ENCODE peak calls at places on chromosomes 7 and 10, in six cellular contexts. Z is stomach; G is thyroid gland; L is CD8-positive, alpha-beta memory T cell; U is GM23248; S is IMR-90. Q is an unnamed sample.

GRCh38 chr7:33050425-33051318 is 11.9 kb downstream of the NT5C3A start:
- DNase-seq in Z (no peak), G (no peak), L (peak), U (peak), S (peak), Q (no peak)

GRCh38 chr10:120424198-120424464 is 32.9 kb upstream of the PLPP4 start:
- DNase-seq in Z (no peak), G (no peak), L (no peak), U (no peak), S (no peak), Q (no peak)

GRCh38 chr10:23094786-23095403 is 484 bp upstream of the MSRB2 start:
- DNase-seq in Z (no peak), G (no peak), L (peak), U (no peak), S (peak), Q (no peak)

GRCh38 chr10:79262131-79262530 is 85.1 kb upstream of the PPIF start:
- DNase-seq in Z (no peak), G (no peak), L (no peak), U (no peak), S (no peak), Q (no peak)

GRCh38 chr10:71265201-71265575 is 52.8 kb downstream of the UNC5B start:
- DNase-seq in Z (no peak), G (no peak), L (no peak), U (no peak), S (no peak), Q (no peak)

GRCh38 chr7:50621206-50621605 is 56.0 kb upstream of the DDC start:
- DNase-seq in Z (no peak), G (no peak), L (no peak), U (no peak), S (no peak), Q (no peak)

GRCh38 chr10:105925045-105925785 is 1239.3 kb downstream of the SORCS1 start:
- DNase-seq in Z (no peak), G (no peak), L (no peak), U (no peak), S (no peak), Q (peak)

GRCh38 chr10:21183025-21183424 is 285.9 kb upstream of the NEBL start:
- DNase-seq in Z (no peak), G (no peak), L (no peak), U (no peak), S (no peak), Q (no peak)

GRCh38 chr7:65722361-65722792 is 150.5 kb upstream of the VKORC1L1 start:
- DNase-seq in Z (peak), G (peak), L (peak), U (peak), S (peak), Q (peak)

GRCh38 chr7:11427686-11428273 is 404.2 kb downstream of the THSD7A start:
- DNase-seq in Z (no peak), G (peak), L (no peak), U (peak), S (peak), Q (no peak)

GRCh38 chr7:153440781-153441180 is 611.4 kb upstream of the DPP6 start:
- DNase-seq in Z (no peak), G (no peak), L (no peak), U (no peak), S (no peak), Q (no peak)

GRCh38 chr7:81161459-81162075 is 242.7 kb upstream of the SEMA3C start:
- DNase-seq in Z (no peak), G (no peak), L (no peak), U (peak), S (peak), Q (no peak)

GRCh38 chr10:85849315-85849714 is 517.3 kb downstream of the GRID1 start:
- DNase-seq in Z (no peak), G (no peak), L (no peak), U (no peak), S (no peak), Q (no peak)

GRCh38 chr7:136405931-136406777 is 429.0 kb upstream of the MTPN start:
- DNase-seq in Z (peak), G (peak), L (no peak), U (peak), S (peak), Q (peak)

GRCh38 chr10:29386347-29386999 is 97.6 kb downstream of the LYZL1 start:
- DNase-seq in Z (no peak), G (no peak), L (peak), U (peak), S (peak), Q (peak)

GRCh38 chr7:128833939-128834310 is 3.7 kb downstream of the FLNC start:
- DNase-seq in Z (no peak), G (no peak), L (no peak), U (peak), S (no peak), Q (no peak)

GRCh38 chr7:128835231-128835751 is 5.1 kb downstream of the FLNC start:
- DNase-seq in Z (no peak), G (no peak), L (no peak), U (no peak), S (no peak), Q (no peak)

GRCh38 chr7:128832880-128833147 is 2.6 kb downstream of the FLNC start:
- DNase-seq in Z (no peak), G (no peak), L (no peak), U (no peak), S (no peak), Q (no peak)

GRCh38 chr7:128831994-128832879 is 2.0 kb downstream of the FLNC start:
- DNase-seq in Z (no peak), G (no peak), L (no peak), U (peak), S (peak), Q (peak)

GRCh38 chr7:128833148-128833938 is 3.1 kb downstream of the FLNC start:
- DNase-seq in Z (no peak), G (no peak), L (no peak), U (peak), S (peak), Q (peak)
- H3K4me3 ChIP-seq in Z (peak), G (no peak), L (no peak), U (peak), S (peak), Q (peak)

GRCh38 chr10:113614304-113614703 is 49.5 kb downstream of the NRAP start:
- DNase-seq in Z (no peak), G (no peak), L (no peak), U (no peak), S (no peak), Q (peak)
- H3K27ac ChIP-seq in Z (no peak), G (no peak), L (no peak), U (no peak), S (no peak), Q (no peak)

DNA sequence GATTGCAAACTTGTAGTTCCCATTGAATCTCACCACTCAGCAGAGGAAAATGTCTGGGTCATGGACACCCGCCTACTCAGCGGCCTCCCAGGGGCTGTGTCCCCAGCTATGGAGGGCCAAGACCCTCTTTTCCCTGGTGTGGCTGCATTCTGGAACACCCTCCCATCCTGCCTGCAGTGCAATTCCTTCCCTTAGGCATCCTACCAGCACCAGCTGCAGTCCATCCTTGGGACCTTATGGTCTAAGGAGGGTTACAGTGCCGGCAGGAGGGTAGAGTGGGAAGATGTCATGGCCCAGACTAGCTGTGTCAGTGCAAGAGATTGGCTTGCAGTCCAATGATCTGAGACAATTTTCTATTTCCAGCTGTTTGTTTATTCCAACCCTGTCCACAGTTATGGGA is 92.4 kb downstream of the WDFY4 start:
- DNase-seq in Z (no peak), G (no peak), L (no peak), U (no peak), S (no peak), Q (no peak)
- H3K4me3 ChIP-seq in Z (no peak), G (no peak), L (no peak), U (no peak), S (no peak), Q (no peak)

GRCh38 chr7:29288534-29289091 is 94.0 kb downstream of the CHN2 start:
- DNase-seq in Z (no peak), G (no peak), L (no peak), U (no peak), S (no peak), Q (no peak)

GRCh38 chr7:29291723-29292591 is 97.4 kb downstream of the CHN2 start:
- DNase-seq in Z (no peak), G (no peak), L (no peak), U (no peak), S (no peak), Q (no peak)

GRCh38 chr7:29289156-29290021 is 94.8 kb downstream of the CHN2 start:
- DNase-seq in Z (no peak), G (peak), L (no peak), U (no peak), S (no peak), Q (no peak)

GRCh38 chr7:29292886-29293658 is 98.5 kb downstream of the CHN2 start:
- DNase-seq in Z (no peak), G (no peak), L (no peak), U (no peak), S (no peak), Q (no peak)

DNA sequence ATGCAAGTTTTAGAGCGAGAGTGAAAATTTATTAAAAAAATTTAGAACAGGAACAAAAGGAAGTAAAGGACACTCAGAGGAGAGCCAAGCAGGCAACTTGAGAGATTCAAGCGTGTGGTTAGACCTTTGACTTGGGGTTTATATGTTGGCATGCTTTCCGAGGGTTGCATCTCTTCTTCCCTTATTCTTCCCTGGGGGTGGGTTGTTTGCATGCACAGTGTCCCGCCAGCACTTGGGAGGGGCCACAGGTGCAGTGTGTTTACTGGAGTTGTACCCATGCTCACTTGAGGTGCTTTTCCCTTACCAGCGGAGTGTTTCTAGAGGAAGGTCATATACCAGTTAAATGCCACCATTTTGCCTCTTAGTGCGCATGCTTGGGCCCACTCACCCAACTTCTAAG is 96.3 kb downstream of the CHN2 start:
- DNase-seq in Z (no peak), G (no peak), L (no peak), U (no peak), S (no peak), Q (no peak)
- H3K27ac ChIP-seq in Z (no peak), G (no peak), L (no peak), U (no peak), S (no peak), Q (no peak)

GRCh38 chr10:118752401-118752800 is 2.4 kb downstream of the CACUL1 start:
- DNase-seq in Z (no peak), G (no peak), L (no peak), U (no peak), S (no peak), Q (no peak)
- H3K4me3 ChIP-seq in Z (peak), G (no peak), L (no peak), U (peak), S (no peak), Q (peak)

DNA sequence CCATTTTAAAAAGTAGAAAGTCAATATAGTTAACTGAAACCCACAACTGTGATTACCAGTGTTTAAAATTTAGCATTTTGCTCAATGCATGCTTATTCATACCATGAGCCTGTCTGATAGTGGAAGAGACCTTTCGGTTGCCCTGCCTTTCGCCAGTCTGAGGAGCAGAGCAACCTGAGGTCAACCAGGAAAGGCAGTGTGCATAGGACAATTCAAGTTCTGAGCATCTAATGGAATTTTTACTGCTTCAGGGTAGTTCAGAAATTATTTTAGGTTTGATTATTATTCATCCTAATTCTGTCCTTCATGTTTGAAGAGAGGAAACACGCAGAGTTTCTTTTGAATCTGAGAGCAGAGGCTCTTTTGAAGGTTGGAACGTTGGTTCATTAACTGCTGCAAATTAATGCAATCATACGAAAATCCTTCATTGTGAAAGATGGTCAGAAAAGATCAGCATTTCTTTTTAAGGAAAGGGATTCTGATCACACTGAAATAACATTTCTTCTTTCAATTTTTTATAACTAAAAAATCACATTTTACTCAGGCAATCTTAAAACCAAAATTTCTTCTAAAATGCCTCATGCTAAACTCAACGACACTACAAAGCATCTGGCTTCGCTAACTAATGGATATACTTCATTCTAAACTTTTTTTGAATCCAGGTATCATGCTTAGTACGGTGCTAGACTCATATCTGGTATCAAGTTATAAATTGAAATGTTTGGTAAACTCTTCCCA is 100.6 kb downstream of the CUBN start:
- DNase-seq in Z (no peak), G (no peak), L (no peak), U (peak), S (no peak), Q (peak)
- H3K27ac ChIP-seq in Z (peak), G (no peak), L (peak), U (peak), S (peak), Q (no peak)

Q was measured in endodermal cell.